ENCODE peak calls at places on chromosomes 2 and 18, in eight cellular contexts. H, D, Q, T, I, K, O and L are unnamed samples.

GRCh38 chr18:525066-525797 is 24.7 kb upstream of the COLEC12 start:
- DNase-seq in Q (no peak), I (no peak), O (no peak), D (no peak), T (no peak), H (no peak), K (peak), L (no peak)

GRCh38 chr18:35581555-35582309 is at the start of gene GALNT1:
- DNase-seq in D (peak), K (no peak), I (no peak), Q (no peak), T (no peak), H (no peak), O (peak), L (no peak)

GRCh38 chr2:117514391-117514790 is 300.1 kb upstream of the DDX18 start:
- DNase-seq in K (no peak), D (no peak), I (no peak), O (no peak), Q (no peak), H (no peak), T (no peak), L (no peak)

GRCh38 chr2:8409461-8410260 is 272.2 kb upstream of the ID2 start:
- DNase-seq in O (no peak), D (no peak), H (no peak), T (no peak), Q (no peak), I (no peak), K (peak), L (no peak)

GRCh38 chr2:157692768-157693167 is 64.1 kb upstream of the ACVR1C start:
- DNase-seq in Q (no peak), H (no peak), K (peak), D (no peak), T (peak), O (peak), I (no peak), L (no peak)

GRCh38 chr2:185127412-185127811 is 529.1 kb downstream of the ZNF804A start:
- DNase-seq in K (no peak), H (no peak), O (peak), I (no peak), T (peak), Q (no peak), D (no peak), L (no peak)

GRCh38 chr2:59167514-59167913 is 926.4 kb upstream of the FANCL start:
- DNase-seq in O (no peak), I (no peak), Q (no peak), D (no peak), K (no peak), H (no peak), T (peak), L (no peak)

GRCh38 chr2:2580341-2580740 is 249.3 kb upstream of the MYT1L start:
- DNase-seq in K (no peak), O (no peak), H (no peak), Q (no peak), I (no peak), D (no peak), T (no peak), L (no peak)

GRCh38 chr2:59044733-59045132 is 803.6 kb upstream of the FANCL start:
- DNase-seq in I (no peak), O (no peak), T (no peak), D (no peak), H (no peak), K (no peak), Q (no peak), L (no peak)

GRCh38 chr2:196105956-196106355 is 37.3 kb upstream of the DNAH7 start:
- DNase-seq in K (no peak), H (no peak), O (no peak), D (no peak), I (no peak), Q (no peak), T (no peak), L (no peak)

GRCh38 chr2:109089602-109090300 is 39.3 kb upstream of the SH3RF3 start:
- DNase-seq in H (no peak), I (no peak), D (no peak), Q (no peak), T (no peak), O (no peak), K (peak), L (no peak)

GRCh38 chr2:149152597-149152996 is 114.1 kb downstream of the LYPD6B start:
- DNase-seq in I (no peak), D (no peak), O (no peak), K (no peak), H (no peak), T (no peak), Q (no peak), L (no peak)

GRCh38 chr2:97656905-97657587 is 6.8 kb downstream of the ACTR1B start:
- DNase-seq in Q (no peak), D (no peak), O (no peak), K (no peak), T (no peak), I (no peak), H (no peak), L (no peak)

GRCh38 chr2:156322681-156323211 is 9.8 kb downstream of the NR4A2 start:
- DNase-seq in T (no peak), D (no peak), I (no peak), H (no peak), O (no peak), Q (no peak), K (peak), L (no peak)

GRCh38 chr2:216855614-216856013 is 4.2 kb downstream of the TNP1 start:
- DNase-seq in I (no peak), T (no peak), K (no peak), D (no peak), H (no peak), O (no peak), Q (no peak), L (no peak)

GRCh38 chr2:240885980-240886565 is 9.9 kb downstream of the MAB21L4 start:
- DNase-seq in T (no peak), K (no peak), I (no peak), Q (no peak), O (no peak), D (no peak), H (no peak), L (no peak)

GRCh38 chr2:140734992-140735391 is 1395.8 kb downstream of the LRP1B start:
- DNase-seq in K (no peak), I (no peak), H (no peak), T (no peak), O (peak), Q (no peak), D (no peak), L (no peak)

GRCh38 chr2:156626931-156627330 is 190.8 kb downstream of the GPD2 start:
- DNase-seq in O (no peak), K (no peak), H (no peak), Q (no peak), T (no peak), I (no peak), D (no peak), L (no peak)

GRCh38 chr2:157256621-157257020 is 884 bp upstream of the GALNT5 start:
- DNase-seq in Q (peak), O (peak), H (no peak), T (no peak), D (no peak), I (no peak), K (peak), L (no peak)

GRCh38 chr2:205556841-205557539 is 125.3 kb upstream of the NRP2 start:
- DNase-seq in O (no peak), H (no peak), T (no peak), D (no peak), I (no peak), Q (no peak), K (no peak), L (no peak)

GRCh38 chr2:173239644-173240043 is 115.0 kb upstream of the CDCA7 start:
- DNase-seq in Q (no peak), K (no peak), T (no peak), D (no peak), I (no peak), O (no peak), H (no peak), L (no peak)

GRCh38 chr2:95359501-95359930 is 43.0 kb upstream of the FAHD2A start:
- DNase-seq in H (peak), D (no peak), K (no peak), T (no peak), O (no peak), I (no peak), Q (no peak), L (no peak)

GRCh38 chr2:28633739-28634138 is 117.9 kb upstream of the PPP1CB start:
- DNase-seq in D (no peak), T (peak), Q (no peak), O (peak), H (no peak), I (no peak), K (peak), L (no peak)

GRCh38 chr2:189874571-189875320 is 90.5 kb downstream of the PMS1 start:
- DNase-seq in I (no peak), T (no peak), K (no peak), Q (no peak), H (no peak), O (no peak), D (no peak), L (no peak)

GRCh38 chr2:217653240-217653639 is 349.6 kb downstream of the TNS1 start:
- DNase-seq in H (peak), Q (no peak), O (peak), T (no peak), D (no peak), K (peak), I (no peak), L (no peak)

GRCh38 chr2:181989099-181989498 is 3.4 kb downstream of the PPP1R1C start:
- DNase-seq in I (no peak), O (no peak), H (no peak), T (no peak), K (no peak), D (no peak), Q (no peak), L (no peak)

GRCh38 chr2:109497911-109498870 is 115.6 kb downstream of the SEPTIN10 start:
- DNase-seq in D (peak), O (no peak), T (peak), Q (no peak), H (no peak), I (no peak), K (no peak), L (no peak)

GRCh38 chr2:71336802-71337201 is 5.2 kb downstream of the ZNF638 start:
- DNase-seq in I (no peak), D (no peak), H (no peak), K (peak), T (no peak), Q (no peak), O (no peak), L (no peak)

GRCh38 chr2:190382851-190383250 is 25.3 kb upstream of the MFSD6 start:
- DNase-seq in T (peak), Q (peak), K (peak), H (no peak), I (no peak), O (peak), D (peak), L (no peak)

GRCh38 chr2:178574789-178575188 is 94.5 kb downstream of the PLEKHA3 start:
- DNase-seq in K (no peak), Q (no peak), I (no peak), H (no peak), T (no peak), D (no peak), O (no peak), L (no peak)

GRCh38 chr18:76459312-76459686 is 35.7 kb downstream of the ZNF516 start:
- DNase-seq in O (no peak), Q (no peak), I (no peak), D (no peak), H (peak), K (no peak), T (no peak), L (no peak)

GRCh38 chr2:223093436-223093839 is 41.4 kb downstream of the KCNE4 start:
- DNase-seq in K (peak), T (no peak), Q (no peak), I (no peak), D (no peak), O (no peak), H (no peak), L (no peak)